ENCODE peak calls at places on chromosomes 4 and X, in seven cellular contexts. Y is bronchial epithelial cell, D is astrocyte of the spinal cord, E is left lung, Q is tibial artery, G is OCI-LY7, V is fibroblast of villous mesenchyme. W is an unnamed sample.

GRCh38 chrX:13464599-13465275 is 104.7 kb upstream of the EGFL6 start:
- DNase-seq in Y (peak; percentile 62), D (no peak), E (no peak), Q (no peak), G (no peak), V (peak; percentile 58), W (no peak)

GRCh38 chrX:66622209-66622608 is 16.7 kb downstream of the EDA2R start:
- DNase-seq in Y (no peak), D (no peak), E (no peak), Q (no peak), G (no peak), V (no peak), W (no peak)

GRCh38 chr4:88429401-88429800 is 27.5 kb upstream of the HERC5 start:
- DNase-seq in Y (peak; percentile 46), D (no peak), E (no peak), Q (no peak), G (no peak), V (no peak), W (no peak)

GRCh38 chr4:40299704-40300336 is 35.3 kb upstream of the CHRNA9 start:
- DNase-seq in Y (peak; percentile 62), D (no peak), E (no peak), Q (no peak), G (peak; percentile 63), V (no peak), W (no peak)

GRCh38 chrX:101395789-101396188 is 5.0 kb downstream of the RPL36A start:
- DNase-seq in Y (peak; percentile 36), D (no peak), E (no peak), Q (no peak), G (no peak), V (peak; percentile 46), W (no peak)

GRCh38 chr4:18464160-18464559 is 442.6 kb upstream of the LCORL start:
- DNase-seq in Y (peak; percentile 1), D (no peak), E (no peak), Q (no peak), G (no peak), V (no peak), W (no peak)

GRCh38 chr4:121408-122084 is 2.8 kb upstream of the ZNF718 start:
- DNase-seq in Y (no peak), D (no peak), E (no peak), Q (no peak), G (peak; percentile 18), V (no peak), W (peak; percentile 22)

GRCh38 chr4:5541154-5541553 is 167.2 kb downstream of the EVC2 start:
- DNase-seq in Y (no peak), D (no peak), E (no peak), Q (no peak), G (no peak), V (no peak), W (no peak)

GRCh38 chr4:28267166-28267565 is 1406.5 kb downstream of the STIM2 start:
- DNase-seq in Y (peak; percentile 59), D (no peak), E (no peak), Q (no peak), G (no peak), V (no peak), W (no peak)

GRCh38 chr4:1337376-1337831 is 9.6 kb upstream of the UVSSA start:
- DNase-seq in Y (no peak), D (no peak), E (no peak), Q (no peak), G (no peak), V (no peak), W (no peak)

GRCh38 chr4:75338352-75338880 is 175.8 kb downstream of the RCHY1 start:
- DNase-seq in Y (no peak), D (no peak), E (no peak), Q (no peak), G (no peak), V (peak; percentile 39), W (no peak)

GRCh38 chrX:154120567-154120966 is 23.1 kb upstream of the MECP2 start:
- DNase-seq in Y (no peak), D (no peak), E (no peak), Q (no peak), G (no peak), V (no peak), W (no peak)

GRCh38 chrX:10387011-10387410 is 230.2 kb downstream of the CLCN4 start:
- DNase-seq in Y (peak; percentile 71), D (no peak), E (no peak), Q (no peak), G (no peak), V (peak; percentile 62), W (no peak)

GRCh38 chr4:32962100-32962499 is 2241.9 kb downstream of the PCDH7 start:
- DNase-seq in Y (peak; percentile 26), D (no peak), E (no peak), Q (no peak), G (no peak), V (no peak), W (no peak)

GRCh38 chr4:81799371-81799770 is 327.7 kb upstream of the RASGEF1B start:
- DNase-seq in Y (no peak), D (no peak), E (no peak), Q (no peak), G (no peak), V (no peak), W (no peak)

GRCh38 chr4:123659759-123660158 is 263.2 kb downstream of the SPRY1 start:
- DNase-seq in Y (peak; percentile 42), D (peak; percentile 26), E (no peak), Q (no peak), G (peak; percentile 45), V (peak; percentile 32), W (no peak)

GRCh38 chr4:40672528-40673522 is 43.2 kb upstream of the RBM47 start:
- DNase-seq in Y (peak; percentile 100), D (peak; percentile 99), E (peak; percentile 55), Q (peak; percentile 68), G (no peak), V (peak; percentile 99), W (peak; percentile 61)

GRCh38 chr4:3250956-3251690 is 2.2 kb downstream of the MSANTD1 start:
- DNase-seq in Y (no peak), D (no peak), E (peak; percentile 74), Q (peak; percentile 39), G (no peak), V (no peak), W (no peak)

GRCh38 chr4:85740431-85740861 is 265.5 kb downstream of the ARHGAP24 start:
- DNase-seq in Y (no peak), D (peak; percentile 33), E (no peak), Q (no peak), G (no peak), V (peak; percentile 58), W (no peak)

GRCh38 chrX:6228720-6229119 is at the start of gene NLGN4X:
- DNase-seq in Y (no peak), D (peak; percentile 6), E (no peak), Q (no peak), G (no peak), V (no peak), W (no peak)

GRCh38 chrX:63680423-63680822 is 104.6 kb downstream of the ARHGEF9 start:
- DNase-seq in Y (no peak), D (no peak), E (no peak), Q (no peak), G (no peak), V (no peak), W (no peak)

GRCh38 chr4:183118585-183118984 is 19.5 kb downstream of the WWC2 start:
- DNase-seq in Y (peak; percentile 70), D (peak; percentile 86), E (no peak), Q (no peak), G (no peak), V (peak; percentile 62), W (no peak)

GRCh38 chr4:76997454-76997853 is 47.9 kb downstream of the SEPTIN11 start:
- DNase-seq in Y (no peak), D (no peak), E (no peak), Q (no peak), G (no peak), V (no peak), W (no peak)

GRCh38 chr4:26753642-26754041 is 107.0 kb upstream of the STIM2 start:
- DNase-seq in Y (peak; percentile 77), D (peak; percentile 30), E (peak; percentile 32), Q (no peak), G (no peak), V (no peak), W (no peak)

GRCh38 chrX:104565791-104566687 is at the start of gene IL1RAPL2:
- DNase-seq in Y (peak; percentile 23), D (peak; percentile 10), E (no peak), Q (no peak), G (no peak), V (peak; percentile 17), W (no peak)

GRCh38 chr4:173318648-173319211 is 15.4 kb downstream of the HMGB2 start:
- DNase-seq in Y (peak; percentile 77), D (peak; percentile 74), E (no peak), Q (no peak), G (peak; percentile 62), V (peak; percentile 63), W (peak; percentile 30)
- TF ChIP-seq CTCF in Y (peak; percentile 11), D (peak; percentile 16), E (peak; percentile 29), Q (peak; percentile 37), G (peak; percentile 72), V (peak; percentile 31), W (peak; percentile 20)

GRCh38 chr4:87032884-87033533 is 98.2 kb downstream of the AFF1 start:
- DNase-seq in Y (peak; percentile 41), D (peak; percentile 83), E (no peak), Q (no peak), G (no peak), V (peak; percentile 85), W (no peak)
- H3K4me3 ChIP-seq in Y (no peak overlapping the region), D (no peak overlapping the region), E (no peak overlapping the region), Q (peak overlapping the region; percentile 4), G (no peak overlapping the region), V (no peak overlapping the region), W (no peak overlapping the region)

DNA sequence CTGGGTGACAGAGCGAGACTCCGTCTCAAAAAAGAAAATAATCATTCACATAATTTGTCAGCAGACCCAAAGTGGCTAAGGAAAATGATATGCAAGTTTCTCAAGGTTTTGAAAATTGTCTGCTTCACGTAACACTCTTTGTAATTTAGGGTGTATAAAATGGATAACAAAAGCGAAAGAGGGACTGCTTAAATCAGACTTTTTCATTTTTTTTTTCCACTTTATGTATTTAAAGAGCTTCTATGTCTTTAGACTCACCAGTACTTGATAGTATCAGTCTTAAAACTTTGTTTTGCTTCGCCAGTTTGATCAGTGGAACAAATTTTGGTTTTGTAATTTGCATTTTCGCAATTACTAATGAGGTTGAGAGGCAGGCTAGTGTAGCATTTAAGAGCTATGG is 34.6 kb downstream of the USP9X start:
- DNase-seq in Y (no peak), D (no peak), E (no peak), Q (no peak), G (no peak), V (no peak), W (peak; percentile 57)
- TF ChIP-seq CTCF in Y (no peak), D (no peak), E (no peak), Q (no peak), G (no peak), V (no peak), W (no peak)

DNA sequence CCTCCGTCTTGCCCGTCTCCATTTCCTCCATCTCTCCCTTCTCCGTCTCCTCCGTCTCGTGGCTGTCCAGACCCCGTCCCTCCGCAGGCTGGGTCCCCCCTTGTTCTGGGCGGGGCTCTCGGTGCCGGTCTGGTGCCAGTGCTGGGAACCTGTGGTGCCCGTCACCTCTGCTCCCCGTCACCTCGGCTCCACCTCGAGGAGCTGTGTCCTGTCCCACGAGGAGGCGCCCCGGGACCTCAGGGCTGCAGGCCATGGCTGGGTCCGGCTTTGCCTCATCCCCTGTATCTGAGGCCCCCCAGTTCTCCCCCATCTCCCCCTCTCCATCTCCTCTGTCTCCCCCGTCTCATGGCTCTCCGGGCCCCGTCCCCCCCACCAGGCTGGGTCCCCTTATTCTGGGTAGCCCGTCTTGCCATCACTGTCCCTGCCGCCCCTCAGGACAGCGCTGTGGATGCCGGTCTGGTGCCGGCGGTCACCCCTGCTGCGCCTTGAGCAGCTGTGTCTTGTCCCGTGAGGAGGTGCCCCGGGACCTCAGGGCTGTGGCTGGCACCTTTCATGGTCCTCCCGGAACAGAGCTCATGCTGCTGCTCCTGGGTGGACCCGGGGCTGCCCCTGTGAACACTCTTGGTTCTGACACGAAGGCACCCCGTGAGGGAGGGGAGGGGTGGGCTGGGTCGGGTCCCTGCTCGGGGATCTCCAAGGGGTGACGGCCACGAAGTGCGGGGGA is 13.3 kb upstream of the GTPBP6 start:
- DNase-seq in Y (no peak), D (no peak), E (peak; percentile 25), Q (no peak), G (no peak), V (no peak), W (no peak)
- H3K4me3 ChIP-seq in Y (no peak overlapping the region), D (no peak overlapping the region), E (no peak overlapping the region), Q (peak overlapping the region; percentile 10), G (no peak overlapping the region), V (no peak overlapping the region), W (no peak overlapping the region)